ENCODE peak calls at places on chromosomes 5 and 9, in eight cellular contexts. Y is stomach; E is MM.1S; B is spleen; L is CD4-positive, alpha-beta memory T cell; U is ovary; W is heart left ventricle; V is body of pancreas. T is an unnamed sample.

GRCh38 chr5:154523704-154524103 is 45.7 kb upstream of the HAND1 start:
- DNase-seq in Y (no peak), E (no peak), B (no peak), L (no peak), U (no peak), W (peak; percentile 58), V (no peak), T (peak; percentile 63)

GRCh38 chr5:80399553-80400239 is 8.2 kb upstream of the ZFYVE16 start:
- DNase-seq in Y (no peak), E (peak; percentile 46), B (no peak), L (no peak), U (no peak), W (no peak), V (no peak), T (peak; percentile 72)

GRCh38 chr5:141657937-141658545 is 6.8 kb upstream of the FCHSD1 start:
- DNase-seq in Y (no peak), E (no peak), B (no peak), L (no peak), U (no peak), W (no peak), V (no peak), T (peak; percentile 69)

GRCh38 chr5:150488519-150489357 is 19.2 kb upstream of the NDST1 start:
- DNase-seq in Y (peak; percentile 76), E (no peak), B (no peak), L (no peak), U (peak; percentile 82), W (peak; percentile 80), V (peak; percentile 61), T (peak; percentile 86)

GRCh38 chr5:104706570-104706969 is 1144.0 kb upstream of the NUDT12 start:
- DNase-seq in Y (no peak), E (no peak), B (no peak), L (no peak), U (no peak), W (no peak), V (no peak), T (peak; percentile 5)

GRCh38 chr5:149392718-149393117 is 13.6 kb upstream of the IL17B start:
- DNase-seq in Y (no peak), E (no peak), B (no peak), L (no peak), U (no peak), W (no peak), V (no peak), T (peak; percentile 13)

GRCh38 chr9:27626629-27627564 is 53.6 kb upstream of the C9orf72 start:
- DNase-seq in Y (no peak), E (no peak), B (no peak), L (no peak), U (no peak), W (no peak), V (no peak), T (no peak)

GRCh38 chr9:89309608-89310485 is 1.1 kb upstream of the CKS2 start:
- DNase-seq in Y (no peak), E (no peak), B (no peak), L (no peak), U (no peak), W (no peak), V (peak; percentile 13), T (no peak)

GRCh38 chr5:125222597-125223240 is 476.3 kb upstream of the ZNF608 start:
- DNase-seq in Y (no peak), E (no peak), B (no peak), L (no peak), U (no peak), W (no peak), V (no peak), T (no peak)

GRCh38 chr9:68947842-68948569 is 65.9 kb downstream of the PRKACG start:
- DNase-seq in Y (no peak), E (no peak), B (no peak), L (no peak), U (no peak), W (no peak), V (no peak), T (no peak)

GRCh38 chr9:68950689-68951088 is 63.2 kb downstream of the PRKACG start:
- DNase-seq in Y (no peak), E (no peak), B (no peak), L (no peak), U (no peak), W (no peak), V (no peak), T (no peak)

GRCh38 chr9:68950188-68950587 is 63.7 kb downstream of the PRKACG start:
- DNase-seq in Y (no peak), E (no peak), B (no peak), L (no peak), U (no peak), W (no peak), V (no peak), T (no peak)

GRCh38 chr9:68949271-68950000 is 64.5 kb downstream of the PRKACG start:
- DNase-seq in Y (no peak), E (peak; percentile 79), B (no peak), L (no peak), U (peak; percentile 28), W (no peak), V (peak; percentile 65), T (peak; percentile 3)

DNA sequence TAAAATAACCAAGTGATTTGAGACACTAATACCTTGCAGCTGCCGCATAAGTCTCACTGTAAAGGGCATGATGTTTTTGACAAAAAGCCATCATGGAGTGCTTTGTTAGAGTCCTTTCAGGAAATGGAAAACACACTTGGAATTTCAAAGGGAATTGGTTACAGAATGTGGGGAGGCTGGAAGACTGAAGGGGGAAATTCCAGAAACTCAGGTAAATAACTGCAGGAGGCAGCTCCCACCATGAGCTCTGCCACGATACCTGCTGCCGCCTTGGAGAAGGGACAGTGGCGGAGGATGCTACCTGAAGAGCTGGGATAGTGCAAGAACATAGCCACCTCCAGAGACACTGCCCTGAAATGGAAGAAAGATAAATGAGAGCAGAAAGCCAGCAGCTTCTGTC is 66.9 kb downstream of the PRKACG start:
- DNase-seq in Y (no peak), E (no peak), B (no peak), L (no peak), U (no peak), W (no peak), V (no peak), T (no peak)
- H3K27me3 ChIP-seq in Y (no peaks in the 10 kb centered on the region), E (no peaks in the 10 kb centered on the region), B (no peaks in the 10 kb centered on the region), L (no peaks in the 10 kb centered on the region), U (no peaks in the 10 kb centered on the region), W (no peaks in the 10 kb centered on the region), V (no peaks in the 10 kb centered on the region), T (peaks cover 11% of the 10 kb centered on the region)

GRCh38 chr5:151678713-151679112 is 8.0 kb downstream of the SPARC start:
- DNase-seq in Y (no peak), E (no peak), B (no peak), L (no peak), U (no peak), W (no peak), V (no peak), T (no peak)

GRCh38 chr5:151675225-151675955 is 11.3 kb downstream of the SPARC start:
- DNase-seq in Y (no peak), E (no peak), B (no peak), L (no peak), U (no peak), W (no peak), V (no peak), T (no peak)

GRCh38 chr5:151675956-151676712 is 10.6 kb downstream of the SPARC start:
- DNase-seq in Y (no peak), E (no peak), B (no peak), L (no peak), U (no peak), W (no peak), V (no peak), T (no peak)

GRCh38 chr5:151678146-151678545 is 8.6 kb downstream of the SPARC start:
- DNase-seq in Y (no peak), E (no peak), B (no peak), L (no peak), U (no peak), W (peak; percentile 62), V (no peak), T (peak; percentile 55)

DNA sequence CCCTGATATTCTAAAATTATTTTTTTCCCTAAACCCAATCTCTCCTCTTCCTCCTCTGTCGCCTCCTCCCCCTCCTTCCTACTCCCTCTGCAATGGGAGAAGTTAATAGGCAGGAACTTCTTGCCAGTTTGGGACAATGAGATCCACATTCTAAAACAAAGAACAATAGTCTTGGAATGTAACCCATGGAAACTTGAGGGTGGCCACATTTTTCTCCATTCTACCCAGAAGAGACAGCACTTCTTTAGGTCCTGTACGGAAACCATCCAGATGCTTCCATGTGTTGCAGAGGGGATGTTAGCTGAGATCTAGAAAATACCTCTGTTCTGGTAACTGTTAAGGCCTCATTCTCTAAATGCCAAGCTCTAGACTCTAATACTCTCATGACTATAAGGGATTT is 10.0 kb downstream of the SPARC start:
- DNase-seq in Y (no peak), E (no peak), B (no peak), L (no peak), U (no peak), W (no peak), V (no peak), T (no peak)
- H3K4me1 ChIP-seq in Y (peaks cover 86% of the 10 kb centered on the region), E (no peaks in the 10 kb centered on the region), B (peaks cover 93% of the 10 kb centered on the region), L (no peaks in the 10 kb centered on the region), U (peaks cover 58% of the 10 kb centered on the region), W (peaks cover 51% of the 10 kb centered on the region), V (no peaks in the 10 kb centered on the region), T (peaks cover 98% of the 10 kb centered on the region)

GRCh38 chr9:105054488-105054887 is 126.5 kb upstream of the ABCA1 start:
- DNase-seq in Y (no peak), E (no peak), B (no peak), L (no peak), U (no peak), W (no peak), V (peak; percentile 28), T (peak; percentile 70)
- H3K27me3 ChIP-seq in Y (no peaks in the 10 kb centered on the region), E (no peaks in the 10 kb centered on the region), B (no peaks in the 10 kb centered on the region), L (no peaks in the 10 kb centered on the region), U (no peaks in the 10 kb centered on the region), W (no peaks in the 10 kb centered on the region), V (no peaks in the 10 kb centered on the region), T (no peaks in the 10 kb centered on the region)

GRCh38 chr5:116773926-116774325 is 199.3 kb upstream of the SEMA6A start:
- DNase-seq in Y (no peak), E (no peak), B (no peak), L (no peak), U (no peak), W (no peak), V (no peak), T (no peak)
- H3K4me1 ChIP-seq in Y (no peaks in the 10 kb centered on the region), E (no peaks in the 10 kb centered on the region), B (peaks cover 9% of the 10 kb centered on the region), L (no peaks in the 10 kb centered on the region), U (peaks cover 1% of the 10 kb centered on the region), W (no peaks in the 10 kb centered on the region), V (peaks cover 7% of the 10 kb centered on the region), T (peaks cover 16% of the 10 kb centered on the region)

T was measured in adipocyte.